ENCODE peak calls at places on chromosomes 6 and 20, in four cellular contexts. C is ACHN, D is iris pigment epithelial cell, I is lower leg skin. A is an unnamed sample.

GRCh38 chr20:59309218-59309617 is 8.8 kb downstream of the EDN3 start:
- DNase-seq in C (no peak), D (no peak), I (no peak), A (no peak)

GRCh38 chr20:15618912-15619311 is 954.3 kb downstream of the KIF16B start:
- DNase-seq in C (no peak), D (no peak), I (no peak), A (no peak)

GRCh38 chr6:169564453-169565240 is 137.2 kb downstream of the WDR27 start:
- DNase-seq in C (no peak), D (no peak), I (peak), A (no peak)

GRCh38 chr6:29702519-29703103 is 20.6 kb upstream of the HLA-F start:
- DNase-seq in C (peak), D (no peak), I (no peak), A (peak)

GRCh38 chr6:125804264-125804663 is 13.5 kb downstream of the NCOA7 start:
- DNase-seq in C (no peak), D (no peak), I (no peak), A (no peak)

GRCh38 chr6:140566706-140567330 is 1192.4 kb upstream of the CITED2 start:
- DNase-seq in C (peak), D (peak), I (no peak), A (peak)

GRCh38 chr6:8859501-8859900 is 424.2 kb upstream of the SLC35B3 start:
- DNase-seq in C (no peak), D (peak), I (no peak), A (no peak)

GRCh38 chr6:108556864-108557493 is 3.7 kb upstream of the FOXO3 start:
- DNase-seq in C (no peak), D (peak), I (no peak), A (no peak)

GRCh38 chr6:143271024-143271423 is 179.5 kb downstream of the ADAT2 start:
- DNase-seq in C (peak), D (peak), I (no peak), A (peak)

GRCh38 chr20:48635791-48636267 is 192.0 kb downstream of the PREX1 start:
- DNase-seq in C (peak), D (peak), I (no peak), A (peak)

GRCh38 chr20:21450572-21450971 is 53.2 kb upstream of the NKX2-4 start:
- DNase-seq in C (peak), D (peak), I (no peak), A (no peak)

GRCh38 chr20:3210346-3210745 is 1.0 kb downstream of the ITPA start:
- DNase-seq in C (no peak), D (no peak), I (no peak), A (no peak)

GRCh38 chr6:146700078-146700686 is 101.4 kb downstream of the ADGB start:
- DNase-seq in C (peak), D (peak), I (peak), A (peak)

GRCh38 chr6:169789146-169789943 is 37.9 kb downstream of the ERMARD start:
- DNase-seq in C (no peak), D (no peak), I (no peak), A (no peak)

GRCh38 chr6:150057501-150057951 is 11.4 kb downstream of the ULBP3 start:
- DNase-seq in C (no peak), D (no peak), I (no peak), A (no peak)

GRCh38 chr6:33729059-33729458 is 17.6 kb upstream of the UQCC2 start:
- DNase-seq in C (no peak), D (no peak), I (no peak), A (no peak)

GRCh38 chr6:34267746-34268145 is 18.9 kb upstream of the SMIM29 start:
- DNase-seq in C (no peak), D (no peak), I (no peak), A (no peak)

GRCh38 chr20:59148713-59149493 is 14.7 kb upstream of the ZNF831 start:
- DNase-seq in C (no peak), D (no peak), I (no peak), A (no peak)

GRCh38 chr6:139570166-139570565 is 195.7 kb upstream of the CITED2 start:
- DNase-seq in C (no peak), D (no peak), I (no peak), A (no peak)

GRCh38 chr6:157867981-157868380 is 44.9 kb downstream of the SNX9 start:
- DNase-seq in C (no peak), D (no peak), I (no peak), A (no peak)

A was measured in fibroblast of pulmonary artery.